ENCODE peak calls at places on chromosomes 12 and 14, in nine cellular contexts. Y is heart left ventricle, I is Panc1, J is AG04450, T is K562, B is colonic mucosa, C is neuronal stem cell, U is uterus, H is A549. Q is an unnamed sample.

GRCh38 chr14:54976316-54976715 is 50.6 kb downstream of the WDHD1 start:
- DNase-seq in B (no peak), J (peak), U (no peak), T (no peak), Y (no peak), H (no peak), I (no peak), C (no peak), Q (no peak)

GRCh38 chr12:121637231-121637914 is 11.0 kb downstream of the ORAI1 start:
- DNase-seq in J (no peak), C (no peak), B (peak), Y (no peak), T (no peak), H (no peak), U (no peak), I (no peak), Q (no peak)

GRCh38 chr14:65290830-65291229 is 121.7 kb upstream of the FUT8 start:
- DNase-seq in T (no peak), J (no peak), B (no peak), C (no peak), H (peak), I (no peak), Y (no peak), U (no peak), Q (no peak)

GRCh38 chr14:50839696-50840095 is 8.7 kb upstream of the NIN start:
- DNase-seq in I (no peak), B (no peak), U (no peak), Y (no peak), C (no peak), T (no peak), H (no peak), J (no peak), Q (no peak)

GRCh38 chr12:123364532-123365140 is at the start of gene SBNO1:
- DNase-seq in I (no peak), B (peak), H (peak), C (peak), T (peak), Y (peak), J (peak), U (peak), Q (peak)

GRCh38 chr14:96739511-96739910 is 57.7 kb upstream of the VRK1 start:
- DNase-seq in J (no peak), B (no peak), I (no peak), C (no peak), H (no peak), U (no peak), Y (no peak), T (no peak), Q (no peak)

GRCh38 chr14:49405291-49405690 is 180.9 kb downstream of the RPS29 start:
- DNase-seq in Y (no peak), T (no peak), J (peak), H (no peak), U (no peak), B (no peak), I (no peak), C (no peak), Q (no peak)

GRCh38 chr14:75022655-75023054 is 19.9 kb downstream of the EIF2B2 start:
- DNase-seq in Y (peak), C (no peak), H (peak), J (no peak), U (no peak), B (no peak), I (no peak), T (peak), Q (no peak)

GRCh38 chr12:30002677-30003076 is 218.9 kb upstream of the TMTC1 start:
- DNase-seq in Y (no peak), U (no peak), J (no peak), I (no peak), T (no peak), C (no peak), H (no peak), B (no peak), Q (no peak)

GRCh38 chr14:54175298-54175942 is 218.8 kb upstream of the BMP4 start:
- DNase-seq in H (peak), T (peak), C (peak), Y (peak), U (peak), I (peak), B (peak), J (peak), Q (peak)

GRCh38 chr12:50734409-50735263 is 29.3 kb upstream of the ATF1 start:
- DNase-seq in C (peak), J (no peak), I (peak), U (no peak), Y (no peak), B (no peak), H (peak), T (peak), Q (peak)

GRCh38 chr12:27551172-27551840 is 27.3 kb downstream of the PPFIBP1 start:
- DNase-seq in U (no peak), B (no peak), C (no peak), T (no peak), H (no peak), I (no peak), J (no peak), Y (no peak), Q (no peak)

GRCh38 chr12:76422878-76423438 is 74.7 kb upstream of the BBS10 start:
- DNase-seq in T (no peak), U (no peak), J (peak), I (peak), B (no peak), C (no peak), Y (no peak), H (no peak), Q (no peak)

GRCh38 chr12:14256555-14257169 is 108.8 kb upstream of the ATF7IP start:
- DNase-seq in J (peak), C (peak), T (peak), Y (peak), I (no peak), U (peak), H (peak), B (peak), Q (peak)

GRCh38 chr12:126362490-126362889 is 1297.3 kb downstream of the AACS start:
- DNase-seq in J (no peak), T (no peak), H (no peak), B (no peak), I (no peak), U (no peak), Y (no peak), C (no peak), Q (no peak)

GRCh38 chr14:68088463-68088862 is 268.9 kb downstream of the RAD51B start:
- DNase-seq in C (no peak), H (peak), T (no peak), J (no peak), I (peak), B (no peak), U (peak), Y (no peak), Q (no peak)

GRCh38 chr12:120381752-120382419 is 12.9 kb upstream of the MSI1 start:
- DNase-seq in I (no peak), J (peak), Y (no peak), B (no peak), U (no peak), C (no peak), T (peak), H (peak), Q (no peak)

GRCh38 chr12:100717733-100718067 is 76.9 kb upstream of the ANO4 start:
- DNase-seq in C (no peak), Y (no peak), T (no peak), I (no peak), B (no peak), H (no peak), J (no peak), U (no peak), Q (no peak)

GRCh38 chr12:90546511-90546910 is 408.5 kb downstream of the CCER1 start:
- DNase-seq in J (no peak), H (no peak), I (no peak), B (no peak), U (no peak), C (no peak), Y (no peak), T (no peak), Q (no peak)

GRCh38 chr12:101552277-101552676 is 42.5 kb upstream of the MYBPC1 start:
- DNase-seq in J (peak), B (no peak), H (peak), I (no peak), C (no peak), T (no peak), Y (no peak), U (no peak), Q (no peak)

GRCh38 chr14:91466192-91466591 is 43.9 kb downstream of the PPP4R3A start:
- DNase-seq in U (no peak), J (no peak), C (no peak), H (no peak), Y (no peak), T (no peak), B (no peak), I (no peak), Q (no peak)

GRCh38 chr12:116125981-116126566 is 151.4 kb downstream of the MED13L start:
- DNase-seq in H (no peak), B (no peak), J (no peak), I (no peak), C (no peak), T (no peak), Y (no peak), U (no peak), Q (no peak)

GRCh38 chr14:103492156-103492555 is 30.5 kb downstream of the CKB start:
- DNase-seq in J (no peak), B (no peak), Y (no peak), U (no peak), H (no peak), T (no peak), I (no peak), C (no peak), Q (no peak)

GRCh38 chr14:104867371-104868059 is 2.4 kb downstream of the CEP170B start:
- DNase-seq in U (no peak), H (no peak), C (no peak), J (no peak), T (no peak), B (no peak), Y (no peak), I (no peak), Q (no peak)

GRCh38 chr14:75303415-75303814 is 24.8 kb downstream of the FOS start:
- DNase-seq in H (peak), C (peak), T (peak), J (no peak), U (peak), Y (peak), B (peak), I (no peak), Q (peak)

GRCh38 chr14:61064866-61065265 is 83.8 kb downstream of the SLC38A6 start:
- DNase-seq in H (no peak), B (no peak), C (no peak), T (no peak), U (no peak), Y (no peak), I (no peak), J (no peak), Q (no peak)

GRCh38 chr14:92386637-92387036 is 63.7 kb downstream of the SLC24A4 start:
- DNase-seq in H (no peak), C (no peak), B (no peak), J (no peak), I (no peak), T (no peak), U (no peak), Y (no peak), Q (no peak)

GRCh38 chr12:20194171-20194570 is 174.2 kb upstream of the PDE3A start:
- DNase-seq in B (no peak), T (no peak), I (no peak), H (peak), C (no peak), U (peak), Y (no peak), J (no peak), Q (no peak)

GRCh38 chr14:101893759-101894158 is 70.6 kb upstream of the DYNC1H1 start:
- DNase-seq in J (no peak), C (no peak), I (no peak), U (no peak), B (no peak), Y (no peak), T (no peak), H (no peak), Q (no peak)

GRCh38 chr14:22381751-22382150 is 207.3 kb downstream of the DAD1 start:
- DNase-seq in B (no peak), H (no peak), Y (no peak), J (no peak), T (no peak), U (no peak), I (no peak), C (no peak), Q (no peak)

GRCh38 chr14:99527026-99527425 is 45.8 kb downstream of the CCNK start:
- DNase-seq in I (no peak), H (no peak), T (no peak), U (no peak), Y (no peak), J (no peak), B (no peak), C (no peak), Q (no peak)
- H3K27ac ChIP-seq in I (no peak), H (peak), T (no peak), U (no peak), Y (no peak), J (no peak), B (no peak), C (no peak), Q (no peak)

DNA sequence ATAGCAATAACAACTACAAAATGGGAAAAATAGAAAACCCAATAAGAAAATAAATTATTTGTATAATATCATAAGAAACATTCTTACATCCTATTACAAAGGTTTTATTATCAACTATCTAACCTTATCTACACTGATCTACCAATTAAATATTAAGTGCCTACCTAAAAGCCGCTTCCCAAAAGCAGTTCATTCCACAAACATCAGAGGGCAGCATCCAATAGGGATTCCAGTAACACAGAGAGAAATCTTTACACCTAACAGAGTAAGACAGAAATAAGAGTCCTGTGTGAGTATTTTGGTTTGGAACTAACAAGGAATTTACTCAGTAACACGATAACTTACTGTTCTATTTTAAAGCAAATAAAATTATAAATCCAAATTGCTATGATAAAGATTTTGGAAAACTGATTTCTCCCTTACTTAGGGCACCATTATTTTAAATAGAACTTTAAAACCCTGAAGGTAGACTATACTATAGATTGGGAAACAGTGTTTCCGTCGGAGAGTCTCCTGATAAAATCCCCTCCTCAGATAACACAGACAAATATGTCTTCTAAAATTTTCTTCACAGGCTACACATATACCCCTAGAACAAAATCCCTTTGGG is 15.0 kb downstream of the GXYLT1 start:
- DNase-seq in B (peak), H (peak), C (peak), Y (peak), U (no peak), I (no peak), J (no peak), T (peak), Q (no peak)
- H3K27ac ChIP-seq in B (no peak), H (no peak), C (no peak), Y (no peak), U (no peak), I (no peak), J (no peak), T (no peak), Q (no peak)

DNA sequence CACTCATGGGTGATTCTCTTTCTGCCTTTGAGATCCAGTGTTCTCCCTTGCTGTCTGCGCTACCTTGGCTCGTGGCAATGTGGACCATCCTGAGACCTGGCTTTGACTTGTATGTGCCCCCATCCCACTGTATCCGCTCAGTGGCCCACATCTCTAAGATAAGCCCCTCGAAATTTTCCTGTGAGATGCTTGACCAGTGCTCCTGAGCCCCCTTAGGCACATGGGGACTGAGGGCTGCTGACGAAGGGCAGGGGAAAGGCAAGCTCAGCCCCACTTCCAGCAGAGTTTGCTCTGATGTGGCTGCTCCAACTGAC is 1.5 kb upstream of the NINJ2 start:
- DNase-seq in C (no peak), U (no peak), I (no peak), B (no peak), J (no peak), Y (no peak), H (no peak), T (no peak), Q (no peak)
- H3K27ac ChIP-seq in C (no peak), U (no peak), I (no peak), B (no peak), J (no peak), Y (no peak), H (no peak), T (no peak), Q (peak)

DNA sequence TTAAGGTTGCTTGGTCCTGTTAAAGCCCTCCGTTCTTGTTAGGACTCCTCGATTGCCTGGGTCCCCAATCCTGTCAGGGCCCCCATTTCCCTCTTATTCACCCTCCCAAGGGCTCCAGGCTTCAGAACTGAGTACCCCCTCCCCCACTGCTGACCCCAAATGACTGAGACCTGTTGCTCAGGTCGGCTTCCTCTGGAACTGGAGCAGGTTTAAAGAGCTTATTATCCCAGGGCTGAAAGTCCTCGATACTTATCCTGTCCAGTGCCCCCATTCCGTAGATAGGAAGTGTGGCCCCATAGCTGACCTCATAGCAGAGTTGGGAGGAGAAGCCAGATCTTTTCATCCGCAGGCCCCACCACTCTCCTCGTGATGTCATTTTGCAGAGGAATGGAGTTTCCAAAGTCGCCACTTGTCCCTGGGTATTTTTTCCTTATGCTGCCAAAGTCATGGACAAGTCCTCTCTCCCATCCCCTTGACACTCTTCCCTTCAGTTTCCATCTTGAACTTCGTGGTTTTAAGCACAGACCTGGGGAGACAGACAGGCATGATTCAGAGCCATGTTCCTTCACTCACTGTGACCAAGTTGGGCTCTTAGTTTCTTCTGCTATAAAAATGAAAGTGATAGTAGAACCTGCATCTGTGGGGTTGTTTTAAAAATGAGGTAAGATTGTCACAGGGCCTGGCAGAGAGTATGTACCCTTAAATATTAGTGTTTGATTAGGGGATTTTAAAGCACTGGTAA is 1.2 kb downstream of the USP30 start:
- DNase-seq in U (no peak), H (no peak), T (peak), C (no peak), J (no peak), I (no peak), B (peak), Y (no peak), Q (no peak)
- H3K27ac ChIP-seq in U (peak), H (peak), T (peak), C (no peak), J (peak), I (peak), B (peak), Y (peak), Q (no peak)

GRCh38 chr12:6334940-6335450 is 6.9 kb downstream of the TNFRSF1A start:
- DNase-seq in I (no peak), Y (no peak), B (peak), H (no peak), T (no peak), U (peak), C (no peak), J (no peak), Q (no peak)

GRCh38 chr12:6333566-6333965 is 8.3 kb downstream of the TNFRSF1A start:
- DNase-seq in B (no peak), T (no peak), H (no peak), J (peak), U (no peak), Y (no peak), I (no peak), C (no peak), Q (no peak)

GRCh38 chr12:6335451-6336078 is 6.3 kb downstream of the TNFRSF1A start:
- DNase-seq in J (peak), B (peak), C (no peak), Y (peak), T (peak), I (no peak), H (peak), U (peak), Q (no peak)

GRCh38 chr12:6333029-6333428 is 8.8 kb downstream of the TNFRSF1A start:
- DNase-seq in C (no peak), Y (no peak), U (no peak), J (no peak), H (no peak), B (no peak), I (no peak), T (no peak), Q (no peak)

DNA sequence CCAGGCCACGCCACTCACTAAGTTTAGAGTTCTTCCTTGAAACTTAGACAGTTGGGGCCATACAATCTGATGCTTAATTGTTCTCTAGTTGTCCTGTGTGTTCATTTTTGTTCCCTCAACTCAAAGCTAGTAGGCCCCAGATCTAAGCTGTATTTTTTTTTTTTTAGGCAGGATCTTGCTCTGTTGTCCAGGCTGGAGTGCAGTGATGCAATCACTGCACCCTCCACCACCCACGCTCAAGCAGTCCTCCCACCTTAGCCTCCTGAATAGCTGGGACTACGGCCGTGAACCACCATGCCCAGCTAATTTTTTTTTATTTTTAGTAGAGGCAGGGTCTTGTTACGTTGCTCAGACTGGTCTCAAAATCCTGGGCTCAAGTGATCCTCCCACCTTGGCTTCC is 7.5 kb downstream of the TNFRSF1A start:
- DNase-seq in I (no peak), Y (no peak), J (no peak), C (no peak), H (no peak), B (no peak), U (no peak), T (no peak), Q (no peak)
- H3K27ac ChIP-seq in I (peak), Y (peak), J (peak), C (no peak), H (peak), B (peak), U (peak), T (no peak), Q (no peak)

DNA sequence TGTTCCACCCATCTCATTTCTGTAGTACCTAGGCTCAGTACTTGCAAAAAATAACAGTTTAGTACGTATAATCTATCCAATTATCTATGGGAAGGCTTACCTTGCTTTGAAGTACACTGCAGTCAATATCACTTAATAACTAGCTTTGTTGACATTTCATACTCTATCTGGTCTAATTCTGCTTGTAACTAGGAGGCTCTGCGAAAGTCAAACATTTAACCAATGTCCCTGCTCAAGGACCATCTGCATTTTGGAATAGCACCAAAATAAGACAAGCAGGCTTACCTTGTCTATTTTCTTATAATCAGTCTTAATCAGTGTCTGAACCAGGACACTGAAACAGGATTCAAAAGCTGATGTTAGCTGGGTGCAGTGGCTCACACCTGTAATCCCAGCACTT is 39.9 kb downstream of the SLC25A47 start:
- DNase-seq in H (no peak), T (no peak), U (no peak), B (no peak), J (no peak), C (no peak), I (no peak), Y (no peak), Q (no peak)
- H3K27ac ChIP-seq in H (no peak), T (no peak), U (no peak), B (no peak), J (no peak), C (no peak), I (no peak), Y (no peak), Q (no peak)

GRCh38 chr12:108677381-108677780 is 43.7 kb upstream of the SELPLG start:
- DNase-seq in B (no peak), J (no peak), Y (no peak), T (no peak), C (no peak), H (no peak), I (no peak), U (no peak), Q (no peak)
- H3K27ac ChIP-seq in B (no peak), J (no peak), Y (no peak), T (no peak), C (no peak), H (no peak), I (no peak), U (peak), Q (no peak)

Q was measured in caudate nucleus.